ENCODE peak calls at places on chromosomes 1 and 21, in eight cellular contexts. R is hepatocyte, K is lung microvascular endothelial cell, C is esophagus muscularis mucosa, H is neural progenitor cell, S is T-helper 2 cell, X is fibroblast of lung, I is tibial nerve. G is an unnamed sample.

GRCh38 chr1:111938123-111938522 is 51.3 kb downstream of the KCND3 start:
- DNase-seq in S (no peak), R (no peak), X (no peak), I (no peak), K (no peak), H (no peak), C (no peak), G (no peak)

GRCh38 chr1:19793360-19794046 is 6.2 kb downstream of the TMCO4 start:
- DNase-seq in H (no peak), S (no peak), R (no peak), X (no peak), K (no peak), I (no peak), C (no peak), G (no peak)

GRCh38 chr1:114490235-114490634 is 20.8 kb downstream of the TRIM33 start:
- DNase-seq in K (no peak), C (no peak), R (no peak), I (no peak), X (no peak), S (peak; percentile 63), H (no peak), G (no peak)

GRCh38 chr21:28148400-28149064 is 844.1 kb downstream of the LTN1 start:
- DNase-seq in I (no peak), X (peak; percentile 42), S (no peak), C (no peak), H (no peak), K (no peak), R (no peak), G (no peak)

GRCh38 chr1:21749109-21749508 is 33.8 kb downstream of the USP48 start:
- DNase-seq in C (no peak), X (no peak), I (no peak), S (no peak), R (no peak), H (no peak), K (no peak), G (no peak)

GRCh38 chr1:6181347-6181770 is 1.2 kb upstream of the CHD5 start:
- DNase-seq in H (peak; percentile 41), R (no peak), C (no peak), I (no peak), K (no peak), X (no peak), S (no peak), G (no peak)

GRCh38 chr1:77245724-77246294 is 26.6 kb upstream of the PIGK start:
- DNase-seq in S (no peak), I (no peak), K (no peak), X (peak; percentile 86), R (no peak), C (no peak), H (no peak), G (no peak)

GRCh38 chr1:63847308-63847910 is 73.6 kb downstream of the ROR1 start:
- DNase-seq in X (no peak), R (no peak), C (no peak), I (no peak), S (no peak), K (no peak), H (no peak), G (no peak)

GRCh38 chr1:39976732-39977131 is 21.8 kb downstream of the MFSD2A start:
- DNase-seq in H (peak; percentile 51), X (no peak), I (no peak), K (no peak), S (no peak), C (no peak), R (no peak), G (no peak)

GRCh38 chr1:61887076-61887867 is 145.0 kb downstream of the PATJ start:
- DNase-seq in K (no peak), C (no peak), H (no peak), X (peak; percentile 20), R (no peak), S (no peak), I (peak; percentile 6), G (no peak)

GRCh38 chr1:58933599-58933926 is 149.7 kb upstream of the JUN start:
- DNase-seq in H (no peak), K (no peak), R (no peak), I (no peak), X (peak; percentile 11), C (peak; percentile 37), S (peak; percentile 54), G (no peak)

GRCh38 chr1:43539726-43540434 is 9.2 kb downstream of the PTPRF start:
- DNase-seq in X (no peak), S (no peak), H (no peak), C (no peak), K (no peak), R (no peak), I (no peak), G (no peak)

GRCh38 chr21:44294391-44295162 is 5.3 kb upstream of the PFKL start:
- DNase-seq in I (peak; percentile 75), R (no peak), S (no peak), H (no peak), X (peak; percentile 53), C (no peak), K (no peak), G (no peak)

GRCh38 chr21:18373631-18374030 is 30.0 kb downstream of the TMPRSS15 start:
- DNase-seq in C (no peak), I (no peak), X (no peak), S (no peak), R (no peak), K (no peak), H (no peak), G (no peak)

GRCh38 chr1:195326325-195326724 is 1281.9 kb downstream of the KCNT2 start:
- DNase-seq in X (no peak), S (no peak), I (no peak), K (no peak), C (no peak), R (no peak), H (no peak), G (no peak)

GRCh38 chr1:58047265-58047858 is 499.2 kb downstream of the OMA1 start:
- DNase-seq in K (peak; percentile 16), H (peak; percentile 47), S (peak; percentile 19), I (no peak), C (no peak), R (peak; percentile 45), X (peak; percentile 6), G (no peak)

GRCh38 chr1:207393610-207394009 is 60.5 kb upstream of the CR2 start:
- DNase-seq in S (no peak), K (peak; percentile 93), R (peak; percentile 57), X (peak; percentile 85), I (no peak), H (no peak), C (no peak), G (peak; percentile 80)

GRCh38 chr1:109133815-109134214 is 19.9 kb downstream of the ELAPOR1 start:
- DNase-seq in I (peak; percentile 14), R (no peak), K (no peak), H (no peak), S (no peak), C (no peak), X (no peak), G (no peak)

GRCh38 chr1:112743174-112744018 is 28.3 kb upstream of the PPM1J start:
- DNase-seq in S (no peak), X (no peak), R (no peak), C (no peak), H (peak; percentile 41), I (no peak), K (no peak), G (no peak)

GRCh38 chr1:229237320-229237719 is 33.6 kb upstream of the RAB4A start:
- DNase-seq in I (no peak), R (no peak), X (no peak), K (no peak), H (no peak), C (no peak), S (no peak), G (no peak)

GRCh38 chr21:42849759-42850412 is 29.5 kb downstream of the WDR4 start:
- DNase-seq in H (no peak), K (no peak), X (no peak), S (no peak), C (no peak), I (no peak), R (no peak), G (no peak)

GRCh38 chr1:97647776-97648175 is 273.1 kb downstream of the DPYD start:
- DNase-seq in X (peak; percentile 75), R (no peak), C (no peak), K (peak; percentile 36), H (no peak), S (no peak), I (no peak), G (no peak)

GRCh38 chr1:31987231-31987630 is 26.4 kb upstream of the KHDRBS1 start:
- DNase-seq in R (no peak), H (peak; percentile 39), K (no peak), C (no peak), I (no peak), S (no peak), X (no peak), G (no peak)

GRCh38 chr1:116565222-116565621 is 5.6 kb downstream of the CD58 start:
- DNase-seq in I (no peak), R (no peak), C (no peak), X (no peak), K (no peak), S (no peak), H (no peak), G (no peak)